ENCODE peak calls at places on chromosomes 3 and 15, in nine cellular contexts. L is Panc1, M is fibroblast of the aortic adventitia, D is A549, J is left cardiac atrium, G is putamen, B is endothelial cell, I is T-helper 2 cell, V is foreskin fibroblast. Z is an unnamed sample.

GRCh38 chr3:13581485-13582365 is 32.8 kb downstream of the FBLN2 start:
- DNase-seq in M (peak; percentile 32), G (no peak), B (no peak), V (no peak), J (no peak), D (no peak), I (no peak), L (no peak), Z (peak; percentile 90)

GRCh38 chr15:74790080-74790916 is 8.4 kb downstream of the CSK start:
- DNase-seq in V (peak; percentile 34), L (no peak), G (peak; percentile 79), M (peak; percentile 67), D (no peak), J (peak; percentile 87), B (no peak), I (no peak), Z (peak; percentile 91)

GRCh38 chr3:46496745-46497555 is 826 bp upstream of the RTP3 start:
- DNase-seq in L (no peak), M (no peak), J (no peak), G (no peak), D (no peak), V (no peak), B (peak; percentile 39), I (peak; percentile 34), Z (peak; percentile 68)

GRCh38 chr3:184361532-184361931 is at the start of the genes CLCN2 and POLR2H:
- DNase-seq in B (peak; percentile 79), V (peak; percentile 65), I (peak; percentile 23), J (peak; percentile 70), L (no peak), M (peak; percentile 26), G (peak; percentile 83), D (peak; percentile 28), Z (peak; percentile 79)

GRCh38 chr15:77627067-77627466 is 5.6 kb downstream of the LINGO1 start:
- DNase-seq in V (no peak), I (no peak), D (no peak), B (no peak), G (no peak), L (no peak), J (no peak), M (no peak), Z (no peak)

GRCh38 chr15:23869391-23869790 is 182.3 kb upstream of the NDN start:
- DNase-seq in V (no peak), J (peak; percentile 34), G (no peak), M (no peak), I (no peak), L (no peak), B (peak; percentile 63), D (no peak), Z (no peak)

GRCh38 chr3:80439490-80439889 is 671.7 kb upstream of the ROBO1 start:
- DNase-seq in J (no peak), M (no peak), B (no peak), G (no peak), I (no peak), V (no peak), D (no peak), L (no peak), Z (no peak)

GRCh38 chr3:189041482-189042090 is 130.2 kb upstream of the TPRG1 start:
- DNase-seq in J (peak; percentile 28), L (peak; percentile 33), D (peak; percentile 50), V (peak; percentile 7), G (peak; percentile 9), M (peak; percentile 13), B (peak; percentile 54), I (peak; percentile 56), Z (peak; percentile 66)

GRCh38 chr15:73515520-73515919 is 72.6 kb downstream of the REC114 start:
- DNase-seq in B (no peak), G (no peak), D (no peak), I (no peak), J (no peak), L (no peak), M (no peak), V (no peak), Z (no peak)

Z was measured in RPMI8226.